ENCODE peak calls at places on chromosomes 7 and 10, in four cellular contexts. One of them, this sample, is unnamed.

GRCh38 chr7:30226593-30227268 is 57.7 kb upstream of the ZNRF2 start:
- DNase-seq in fibroblast of villous mesenchyme: no peak
- DNase-seq in PC-3: peak; percentile 67
- DNase-seq in tibial nerve: no peak
- DNase-seq in this sample: no peak

GRCh38 chr10:12471135-12471534 is 121.8 kb downstream of the CAMK1D start:
- DNase-seq in fibroblast of villous mesenchyme: no peak
- DNase-seq in PC-3: no peak
- DNase-seq in tibial nerve: no peak
- DNase-seq in this sample: no peak

GRCh38 chr10:90175161-90175681 is 473.8 kb downstream of the KIF20B start:
- DNase-seq in fibroblast of villous mesenchyme: peak; percentile 83
- DNase-seq in PC-3: no peak
- DNase-seq in tibial nerve: no peak
- DNase-seq in this sample: peak; percentile 80

GRCh38 chr10:25082276-25083204 is 66.1 kb downstream of the THNSL1 start:
- DNase-seq in fibroblast of villous mesenchyme: no peak
- DNase-seq in PC-3: no peak
- DNase-seq in tibial nerve: no peak
- DNase-seq in this sample: no peak

GRCh38 chr7:84364708-84365107 is 170.1 kb upstream of the SEMA3A start:
- DNase-seq in fibroblast of villous mesenchyme: peak; percentile 45
- DNase-seq in PC-3: peak; percentile 23
- DNase-seq in tibial nerve: no peak
- DNase-seq in this sample: no peak

GRCh38 chr7:130365511-130366441 is 14.5 kb upstream of the CPA1 start:
- DNase-seq in fibroblast of villous mesenchyme: peak; percentile 89
- DNase-seq in PC-3: peak; percentile 43
- DNase-seq in tibial nerve: peak; percentile 41
- DNase-seq in this sample: peak; percentile 84

GRCh38 chr7:152105205-152105604 is 79.7 kb downstream of the GALNT11 start:
- DNase-seq in fibroblast of villous mesenchyme: no peak
- DNase-seq in PC-3: no peak
- DNase-seq in tibial nerve: no peak
- DNase-seq in this sample: no peak

GRCh38 chr10:23927926-23928325 is 281.0 kb upstream of the KIAA1217 start:
- DNase-seq in fibroblast of villous mesenchyme: no peak
- DNase-seq in PC-3: no peak
- DNase-seq in tibial nerve: peak; percentile 42
- DNase-seq in this sample: no peak

GRCh38 chr10:84365339-84365881 is 37.0 kb downstream of the CCSER2 start:
- DNase-seq in fibroblast of villous mesenchyme: no peak
- DNase-seq in PC-3: no peak
- DNase-seq in tibial nerve: no peak
- DNase-seq in this sample: no peak

GRCh38 chr7:71705217-71705616 is 573.3 kb downstream of the GALNT17 start:
- DNase-seq in fibroblast of villous mesenchyme: no peak
- DNase-seq in PC-3: no peak
- DNase-seq in tibial nerve: no peak
- DNase-seq in this sample: peak; percentile 28

GRCh38 chr7:51160411-51160810 is 156.2 kb downstream of the COBL start:
- DNase-seq in fibroblast of villous mesenchyme: no peak
- DNase-seq in PC-3: no peak
- DNase-seq in tibial nerve: no peak
- DNase-seq in this sample: no peak
- TF ChIP-seq CTCF in fibroblast of villous mesenchyme: no peak
- TF ChIP-seq CTCF in PC-3: no peak
- TF ChIP-seq CTCF in tibial nerve: no peak
- TF ChIP-seq CTCF in this sample: no peak

GRCh38 chr7:128849804-128850490 is 12.7 kb upstream of the ATP6V1F start:
- DNase-seq in fibroblast of villous mesenchyme: no peak
- DNase-seq in PC-3: no peak
- DNase-seq in tibial nerve: no peak
- DNase-seq in this sample: no peak
- H3K4me3 ChIP-seq in fibroblast of villous mesenchyme: no peak overlapping the region
- H3K4me3 ChIP-seq in PC-3: no peak overlapping the region
- H3K4me3 ChIP-seq in tibial nerve: no peak overlapping the region
- H3K4me3 ChIP-seq in this sample: no peak overlapping the region

GRCh38 chr7:148084138-148084537 is 506.4 kb upstream of the C7orf33 start:
- DNase-seq in fibroblast of villous mesenchyme: peak; percentile 12
- DNase-seq in PC-3: peak; percentile 69
- DNase-seq in tibial nerve: peak; percentile 55
- DNase-seq in this sample: peak; percentile 35
- TF ChIP-seq CTCF in fibroblast of villous mesenchyme: peak; percentile 38
- TF ChIP-seq CTCF in PC-3: peak; percentile 81
- TF ChIP-seq CTCF in tibial nerve: peak; percentile 54
- TF ChIP-seq CTCF in this sample: peak; percentile 50

GRCh38 chr10:33273295-33274002 is 61.0 kb downstream of the NRP1 start:
- DNase-seq in fibroblast of villous mesenchyme: peak; percentile 93
- DNase-seq in PC-3: peak; percentile 100
- DNase-seq in tibial nerve: peak; percentile 66
- DNase-seq in this sample: peak; percentile 96
- H3K4me3 ChIP-seq in fibroblast of villous mesenchyme: peak overlapping the region; percentile 43
- H3K4me3 ChIP-seq in PC-3: peak overlapping the region; percentile 47
- H3K4me3 ChIP-seq in tibial nerve: no peak overlapping the region
- H3K4me3 ChIP-seq in this sample: peak overlapping the region; percentile 1

DNA sequence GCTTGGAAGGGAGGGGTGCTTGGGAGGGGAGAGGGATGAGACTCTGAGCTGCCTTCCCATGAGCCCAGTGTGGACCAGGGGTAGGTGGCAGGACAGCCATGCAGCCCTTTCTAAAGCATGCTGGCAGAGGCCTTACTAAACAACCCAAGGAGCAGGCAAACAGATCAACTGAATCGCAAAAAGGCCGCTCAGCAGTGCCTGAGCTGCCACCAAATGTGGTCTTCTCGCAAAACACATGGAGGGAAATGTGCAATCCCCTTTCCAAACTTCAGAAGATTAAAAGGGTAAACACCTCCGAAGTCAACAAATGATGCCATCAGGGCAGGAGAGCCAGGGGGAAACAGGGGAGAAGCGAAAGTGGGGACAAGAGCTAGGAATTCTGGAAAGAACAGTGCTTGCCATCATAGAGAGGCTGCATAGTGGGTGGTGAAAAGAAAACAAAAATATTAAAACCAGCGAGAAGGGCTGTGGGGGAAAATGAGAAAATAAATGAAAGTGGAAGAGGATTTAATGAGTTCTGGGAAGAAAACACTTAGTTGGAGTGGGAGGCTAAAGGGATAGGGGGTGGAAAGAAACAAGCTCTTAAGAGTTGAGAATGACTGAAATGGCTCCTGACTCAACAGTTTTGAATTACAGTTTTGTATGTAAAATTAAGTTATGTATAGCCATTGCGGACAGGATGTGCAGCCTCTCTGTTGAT is 62.2 kb upstream of the ZNF32 start:
- DNase-seq in fibroblast of villous mesenchyme: no peak
- DNase-seq in PC-3: no peak
- DNase-seq in tibial nerve: no peak
- DNase-seq in this sample: no peak
- TF ChIP-seq CTCF in fibroblast of villous mesenchyme: no peak
- TF ChIP-seq CTCF in PC-3: no peak
- TF ChIP-seq CTCF in tibial nerve: no peak
- TF ChIP-seq CTCF in this sample: no peak

DNA sequence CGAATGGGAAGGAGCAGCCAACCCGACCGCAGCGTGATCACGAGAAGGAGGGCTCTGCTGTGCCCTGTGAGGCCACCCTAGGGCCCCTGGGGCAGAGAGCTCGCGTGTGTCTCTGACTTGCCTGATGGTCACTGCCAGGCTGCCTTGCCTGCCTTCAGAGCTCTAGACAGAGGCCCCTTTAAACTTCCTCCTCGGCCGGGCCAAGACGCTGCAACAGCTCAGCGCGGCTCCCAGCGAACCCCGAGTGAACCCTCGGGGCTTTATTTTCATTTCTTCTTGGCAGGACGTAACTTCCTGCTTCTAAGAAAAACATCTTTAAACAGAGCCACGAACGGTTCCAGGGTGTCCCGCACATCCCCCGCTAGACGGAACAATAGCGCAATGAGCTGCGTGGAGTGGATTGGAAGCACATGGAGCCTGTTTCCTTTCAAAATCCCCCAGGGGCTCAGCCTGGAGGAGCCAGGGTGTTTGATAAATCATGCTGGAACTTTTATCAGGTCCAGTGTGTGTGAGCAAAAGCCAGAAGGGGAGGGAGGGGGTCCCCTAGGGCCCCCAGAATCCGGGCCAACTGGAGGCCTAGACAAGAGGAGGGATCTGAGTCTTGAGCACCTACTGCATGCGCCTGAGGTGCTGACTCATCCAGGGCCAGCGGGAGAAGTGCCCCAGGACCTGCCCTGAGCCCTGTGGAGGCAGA is 134.1 kb upstream of the GDF10 start:
- DNase-seq in fibroblast of villous mesenchyme: peak; percentile 61
- DNase-seq in PC-3: no peak
- DNase-seq in tibial nerve: peak; percentile 56
- DNase-seq in this sample: peak; percentile 60
- H3K4me3 ChIP-seq in fibroblast of villous mesenchyme: peak overlapping the region; percentile 15
- H3K4me3 ChIP-seq in PC-3: no peak overlapping the region
- H3K4me3 ChIP-seq in tibial nerve: no peak overlapping the region
- H3K4me3 ChIP-seq in this sample: peak overlapping the region; percentile 13

DNA sequence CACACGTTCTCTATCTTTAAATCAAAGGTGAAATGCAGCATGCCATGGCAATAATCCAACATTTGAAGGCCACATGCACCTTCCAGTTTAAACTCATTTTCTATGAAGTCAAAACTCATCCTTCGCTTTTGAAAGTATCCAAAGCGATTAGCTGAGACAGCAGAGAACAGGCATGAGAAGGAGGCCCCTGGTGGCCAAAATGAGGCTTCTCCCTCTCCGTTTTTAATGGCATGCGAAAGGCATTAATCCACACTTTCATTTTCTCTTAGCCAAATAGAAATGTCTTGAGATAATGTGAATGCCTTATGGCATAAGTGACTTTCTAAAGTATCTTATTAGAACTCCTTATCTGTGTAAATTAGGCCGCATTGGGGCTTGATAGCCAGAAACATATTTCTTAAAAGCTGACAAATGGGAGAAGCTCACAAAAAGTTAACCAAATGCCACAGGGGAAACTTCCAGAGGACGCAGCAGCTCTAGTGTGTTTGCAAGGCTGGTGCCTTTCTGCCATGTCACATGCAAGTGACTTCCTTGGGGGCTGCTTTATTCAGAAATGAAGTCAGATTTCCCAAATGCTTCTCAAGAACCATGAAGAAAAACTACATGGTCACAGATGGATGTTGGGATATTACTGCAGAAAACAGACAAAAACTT is 1189.6 kb downstream of the SORCS1 start:
- DNase-seq in fibroblast of villous mesenchyme: peak; percentile 34
- DNase-seq in PC-3: peak; percentile 57
- DNase-seq in tibial nerve: peak; percentile 20
- DNase-seq in this sample: peak; percentile 11
- TF ChIP-seq CTCF in fibroblast of villous mesenchyme: peak; percentile 53
- TF ChIP-seq CTCF in PC-3: peak; percentile 72
- TF ChIP-seq CTCF in tibial nerve: peak; percentile 56
- TF ChIP-seq CTCF in this sample: peak; percentile 53

DNA sequence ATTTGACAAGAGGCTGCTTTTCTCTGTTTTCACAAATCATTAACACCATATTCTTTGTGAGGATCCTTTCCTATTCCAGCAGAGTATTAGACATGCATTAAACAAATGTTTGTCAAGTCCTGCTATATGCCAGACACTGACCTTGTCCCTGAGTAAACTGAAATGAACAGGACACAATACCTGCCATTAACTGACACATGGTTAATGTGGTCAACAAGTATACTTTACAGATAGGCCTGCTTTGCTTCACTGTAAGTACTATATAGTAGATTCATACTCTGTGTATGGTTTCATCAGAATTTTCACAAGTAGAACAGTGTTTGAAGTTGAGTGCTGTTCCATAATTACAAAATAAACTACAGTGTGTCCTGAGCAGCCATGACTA is 5.9 kb downstream of the TNKS2 start:
- DNase-seq in fibroblast of villous mesenchyme: no peak
- DNase-seq in PC-3: no peak
- DNase-seq in tibial nerve: no peak
- DNase-seq in this sample: no peak
- H3K4me3 ChIP-seq in fibroblast of villous mesenchyme: no peak overlapping the region
- H3K4me3 ChIP-seq in PC-3: no peak overlapping the region
- H3K4me3 ChIP-seq in tibial nerve: no peak overlapping the region
- H3K4me3 ChIP-seq in this sample: no peak overlapping the region

This sample was measured in fibroblast of mammary gland.